ENCODE peak calls at places on chromosome 12, in five cellular contexts. One of them, this sample, is unnamed.

GRCh38 chr12:78293039-78293686 is 462.5 kb downstream of the NAV3 start:
- DNase-seq in substantia nigra: no peak
- DNase-seq in CD8-positive, alpha-beta memory T cell: no peak
- DNase-seq in EH: peak; percentile 58
- DNase-seq in stimulated activated CD4-positive, alpha-beta T cell treated with anti-CD3 and anti-CD28 coated beads, Interleukin-1b, Interleukin-23, amount 100 ng/mL, for 24 hours: no peak
- DNase-seq in this sample: no peak

GRCh38 chr12:104569348-104570173 is 112.8 kb downstream of the CHST11 start:
- DNase-seq in EH: no peak
- DNase-seq in stimulated activated CD4-positive, alpha-beta T cell treated with anti-CD3 and anti-CD28 coated beads, Interleukin-1b, Interleukin-23, amount 100 ng/mL, for 24 hours: no peak
- DNase-seq in CD8-positive, alpha-beta memory T cell: peak; percentile 79
- DNase-seq in substantia nigra: no peak
- DNase-seq in this sample: no peak

GRCh38 chr12:11769723-11770514 is 120.4 kb downstream of the ETV6 start:
- DNase-seq in CD8-positive, alpha-beta memory T cell: no peak
- DNase-seq in stimulated activated CD4-positive, alpha-beta T cell treated with anti-CD3 and anti-CD28 coated beads, Interleukin-1b, Interleukin-23, amount 100 ng/mL, for 24 hours: no peak
- DNase-seq in substantia nigra: no peak
- DNase-seq in EH: no peak
- DNase-seq in this sample: no peak

GRCh38 chr12:125340791-125341190 is 275.6 kb downstream of the AACS start:
- DNase-seq in stimulated activated CD4-positive, alpha-beta T cell treated with anti-CD3 and anti-CD28 coated beads, Interleukin-1b, Interleukin-23, amount 100 ng/mL, for 24 hours: no peak
- DNase-seq in EH: peak; percentile 65
- DNase-seq in substantia nigra: no peak
- DNase-seq in CD8-positive, alpha-beta memory T cell: no peak
- DNase-seq in this sample: no peak

GRCh38 chr12:13175499-13175898 is 21.0 kb upstream of the EMP1 start:
- DNase-seq in substantia nigra: no peak
- DNase-seq in EH: peak; percentile 66
- DNase-seq in CD8-positive, alpha-beta memory T cell: no peak
- DNase-seq in stimulated activated CD4-positive, alpha-beta T cell treated with anti-CD3 and anti-CD28 coated beads, Interleukin-1b, Interleukin-23, amount 100 ng/mL, for 24 hours: no peak
- DNase-seq in this sample: no peak

GRCh38 chr12:100899301-100899700 is 104.7 kb downstream of the ANO4 start:
- DNase-seq in CD8-positive, alpha-beta memory T cell: no peak
- DNase-seq in stimulated activated CD4-positive, alpha-beta T cell treated with anti-CD3 and anti-CD28 coated beads, Interleukin-1b, Interleukin-23, amount 100 ng/mL, for 24 hours: no peak
- DNase-seq in EH: peak; percentile 42
- DNase-seq in substantia nigra: no peak
- DNase-seq in this sample: no peak

GRCh38 chr12:50166776-50167025 is 468 bp downstream of the CERS5 start:
- DNase-seq in stimulated activated CD4-positive, alpha-beta T cell treated with anti-CD3 and anti-CD28 coated beads, Interleukin-1b, Interleukin-23, amount 100 ng/mL, for 24 hours: peak; percentile 40
- DNase-seq in EH: no peak
- DNase-seq in CD8-positive, alpha-beta memory T cell: peak; percentile 66
- DNase-seq in substantia nigra: no peak
- DNase-seq in this sample: no peak

GRCh38 chr12:58148405-58148804 is 207.0 kb downstream of the ATP23 start:
- DNase-seq in substantia nigra: no peak
- DNase-seq in CD8-positive, alpha-beta memory T cell: no peak
- DNase-seq in stimulated activated CD4-positive, alpha-beta T cell treated with anti-CD3 and anti-CD28 coated beads, Interleukin-1b, Interleukin-23, amount 100 ng/mL, for 24 hours: no peak
- DNase-seq in EH: peak; percentile 89
- DNase-seq in this sample: no peak

GRCh38 chr12:58812229-58812628 is 108.1 kb downstream of the LRIG3 start:
- DNase-seq in EH: no peak
- DNase-seq in CD8-positive, alpha-beta memory T cell: no peak
- DNase-seq in stimulated activated CD4-positive, alpha-beta T cell treated with anti-CD3 and anti-CD28 coated beads, Interleukin-1b, Interleukin-23, amount 100 ng/mL, for 24 hours: no peak
- DNase-seq in substantia nigra: no peak
- DNase-seq in this sample: no peak

This sample was measured in H1.